ENCODE peak calls at places on chromosomes 7 and 10, in ten cellular contexts. K is ELF-1, R is astrocyte of the spinal cord, W is pulmonary artery endothelial cell, O is C1 segment of cervical spinal cord, L is left ventricle myocardium superior, H is brain microvascular endothelial cell, Z is RPMI8226, V is Right ventricle myocardium superior, J is transverse colon. D is an unnamed sample.
A peak's percentile ranks its signal among the peaks of the same experiment; 100 is the strongest.

GRCh38 chr7:148261996-148262688 is 328.4 kb upstream of the C7orf33 start:
- DNase-seq in K (no peak), Z (no peak), L (no peak), J (no peak), H (no peak), V (no peak), O (no peak), R (no peak), W (no peak), D (no peak)

GRCh38 chr10:4947635-4948596 is 15.3 kb upstream of the AKR1C1 start:
- DNase-seq in H (peak; percentile 70), R (peak; percentile 84), V (no peak), L (no peak), O (no peak), J (no peak), Z (no peak), K (no peak), W (no peak), D (peak; percentile 84)

GRCh38 chr7:111096997-111097396 is 6.1 kb downstream of the LRRN3 start:
- DNase-seq in Z (no peak), K (peak; percentile 78), O (no peak), H (no peak), L (no peak), J (no peak), V (no peak), R (no peak), W (no peak), D (no peak)

GRCh38 chr7:33757050-33757449 is 148.3 kb upstream of the BMPER start:
- DNase-seq in V (peak; percentile 42), R (peak; percentile 60), J (no peak), L (peak; percentile 38), K (no peak), H (no peak), O (no peak), W (no peak), Z (no peak), D (no peak)

GRCh38 chr7:18530224-18531179 is 35.0 kb downstream of the HDAC9 start:
- DNase-seq in H (no peak), K (no peak), J (no peak), Z (no peak), L (no peak), W (no peak), O (no peak), V (no peak), R (no peak), D (no peak)

GRCh38 chr10:70265032-70265689 is 18.6 kb downstream of the NPFFR1 start:
- DNase-seq in Z (peak; percentile 59), L (no peak), W (no peak), K (peak; percentile 86), V (no peak), H (no peak), O (no peak), J (no peak), R (no peak), D (no peak)

GRCh38 chr7:116727432-116728009 is 55.5 kb downstream of the MET start:
- DNase-seq in J (no peak), V (no peak), Z (no peak), K (no peak), R (no peak), L (no peak), H (no peak), W (no peak), O (no peak), D (no peak)

GRCh38 chr7:111931016-111931517 is 275.1 kb downstream of the DOCK4 start:
- DNase-seq in O (no peak), L (no peak), J (no peak), K (peak; percentile 42), V (no peak), H (no peak), W (no peak), Z (no peak), R (peak; percentile 79), D (no peak)

GRCh38 chr10:121262774-121263406 is 335.4 kb downstream of the FGFR2 start:
- DNase-seq in K (no peak), O (no peak), R (no peak), V (no peak), Z (no peak), L (no peak), J (no peak), H (no peak), W (no peak), D (no peak)

GRCh38 chr10:74983383-74983782 is 128.1 kb upstream of the SAMD8 start:
- DNase-seq in Z (no peak), J (no peak), L (no peak), R (no peak), W (no peak), V (no peak), O (no peak), K (no peak), H (no peak), D (no peak)

GRCh38 chr7:50369408-50370026 is 65.0 kb downstream of the IKZF1 start:
- DNase-seq in V (no peak), L (no peak), W (no peak), K (peak; percentile 71), Z (peak; percentile 62), J (no peak), O (no peak), H (no peak), R (no peak), D (no peak)

GRCh38 chr7:24378871-24379608 is 95.0 kb downstream of the NPY start:
- DNase-seq in Z (no peak), R (peak; percentile 68), H (peak; percentile 38), V (no peak), W (no peak), L (no peak), J (no peak), K (no peak), O (no peak), D (no peak)

GRCh38 chr10:86711957-86712708 is 43.8 kb downstream of the LDB3 start:
- DNase-seq in V (peak; percentile 69), O (peak; percentile 60), K (peak; percentile 66), L (peak; percentile 71), H (no peak), W (no peak), J (no peak), R (peak; percentile 40), Z (peak; percentile 38), D (peak; percentile 80)

GRCh38 chr10:127743205-127743604 is 6.2 kb downstream of the FOXI2 start:
- DNase-seq in K (no peak), L (no peak), Z (no peak), O (no peak), W (no peak), J (no peak), V (no peak), H (no peak), R (no peak), D (no peak)

GRCh38 chr7:20214787-20215669 is 2.2 kb downstream of the MACC1 start:
- DNase-seq in O (no peak), Z (no peak), H (no peak), V (no peak), K (no peak), J (no peak), L (no peak), R (no peak), W (no peak), D (no peak)

GRCh38 chr10:61993676-61994401 is 92.3 kb downstream of the ARID5B start:
- DNase-seq in O (no peak), R (peak; percentile 71), W (peak; percentile 33), K (no peak), Z (no peak), L (no peak), H (no peak), V (no peak), J (no peak), D (no peak)

GRCh38 chr10:1123198-1123597 is 67.0 kb downstream of the WDR37 start:
- DNase-seq in W (no peak), J (no peak), Z (no peak), R (no peak), O (no peak), L (no peak), K (no peak), H (no peak), V (no peak), D (no peak)

GRCh38 chr7:90661290-90662151 is 65.4 kb downstream of the CDK14 start:
- DNase-seq in O (no peak), W (no peak), V (no peak), L (no peak), J (no peak), H (peak; percentile 11), R (peak; percentile 52), Z (no peak), K (no peak), D (no peak)

GRCh38 chr10:79416578-79417255 is 28.7 kb downstream of the ZCCHC24 start:
- DNase-seq in J (no peak), R (no peak), Z (no peak), L (no peak), O (no peak), H (no peak), W (no peak), V (peak; percentile 25), K (no peak), D (peak; percentile 50)

GRCh38 chr10:5583525-5584175 is 58.9 kb downstream of the CALML3 start:
- DNase-seq in K (peak; percentile 99), L (peak; percentile 63), V (peak; percentile 66), R (peak; percentile 79), J (peak; percentile 79), Z (peak; percentile 97), W (no peak), H (no peak), O (no peak), D (peak; percentile 71)

GRCh38 chr10:117439243-117439912 is 64.1 kb upstream of the PDZD8 start:
- DNase-seq in H (no peak), Z (no peak), O (no peak), R (peak; percentile 73), V (peak; percentile 65), L (peak; percentile 66), K (no peak), W (no peak), J (peak; percentile 27), D (peak; percentile 90)

GRCh38 chr7:91185771-91186170 is 78.5 kb upstream of the FZD1 start:
- DNase-seq in H (no peak), R (no peak), Z (no peak), O (no peak), K (no peak), V (no peak), W (no peak), J (no peak), L (no peak), D (no peak)

GRCh38 chr10:106515206-106515790 is 649.2 kb downstream of the SORCS1 start:
- DNase-seq in K (no peak), R (peak; percentile 16), L (no peak), Z (no peak), W (no peak), J (no peak), O (no peak), V (no peak), H (no peak), D (no peak)

GRCh38 chr10:75663947-75664664 is 232.7 kb downstream of the LRMDA start:
- DNase-seq in H (no peak), L (no peak), O (no peak), W (no peak), Z (no peak), V (no peak), J (no peak), K (no peak), R (peak; percentile 34), D (no peak)

GRCh38 chr7:70657532-70657931 is 474.4 kb upstream of the GALNT17 start:
- DNase-seq in W (no peak), R (no peak), K (no peak), V (no peak), Z (no peak), H (no peak), O (no peak), J (no peak), L (no peak), D (no peak)

GRCh38 chr10:46222364-46222935 is 64.3 kb upstream of the ANTXRL start:
- DNase-seq in O (no peak), Z (no peak), K (no peak), J (no peak), W (no peak), L (no peak), R (no peak), V (no peak), H (peak; percentile 48), D (no peak)

GRCh38 chr10:95413608-95414007 is 122.8 kb upstream of the PDLIM1 start:
- DNase-seq in Z (no peak), O (no peak), R (no peak), K (no peak), L (no peak), W (no peak), H (no peak), J (no peak), V (no peak), D (no peak)

GRCh38 chr10:110442746-110443145 is 55.0 kb upstream of the DUSP5 start:
- DNase-seq in K (no peak), W (no peak), H (no peak), V (peak; percentile 26), R (no peak), L (no peak), O (no peak), Z (no peak), J (no peak), D (peak; percentile 30)